ENCODE peak calls at places on chromosomes 6 and 20, in five cellular contexts. A is stomach, Z is SJSA1, S is colonic mucosa, R is ovary. I is an unnamed sample. For H3K4me1, the result is how much of the 10 kb centered on the place peaks cover.

GRCh38 chr20:9206486-9206885 is 137.6 kb downstream of the PLCB4 start:
- DNase-seq in S (no peak), R (no peak), A (no peak), Z (no peak), I (no peak)

GRCh38 chr6:168004945-168005344 is 7.5 kb downstream of the KIF25 start:
- DNase-seq in A (no peak), R (no peak), Z (no peak), S (no peak), I (no peak)

GRCh38 chr6:133040025-133040838 is 200.9 kb upstream of the EYA4 start:
- DNase-seq in Z (no peak), R (no peak), A (no peak), S (no peak), I (peak)

GRCh38 chr20:34301587-34302311 is 1.4 kb downstream of the AHCY start:
- DNase-seq in R (peak), A (no peak), S (no peak), Z (no peak), I (no peak)

GRCh38 chr20:51636123-51636522 is 93.6 kb upstream of the NFATC2 start:
- DNase-seq in A (no peak), S (no peak), Z (no peak), R (no peak), I (no peak)

GRCh38 chr6:34194770-34195169 is 41.9 kb upstream of the HMGA1 start:
- DNase-seq in R (no peak), S (no peak), A (no peak), Z (no peak), I (no peak)

GRCh38 chr6:141562801-141563763 is 569.6 kb upstream of the GJE1 start:
- DNase-seq in S (peak), A (peak), Z (peak), R (peak), I (peak)

GRCh38 chr6:3713266-3713665 is 38.2 kb downstream of the PXDC1 start:
- DNase-seq in S (no peak), R (no peak), Z (no peak), A (no peak), I (no peak)

GRCh38 chr20:45842169-45842812 is 8.7 kb downstream of the SNX21 start:
- DNase-seq in Z (no peak), A (no peak), R (no peak), S (no peak), I (no peak)

GRCh38 chr6:68038815-68039408 is 596.2 kb upstream of the ADGRB3 start:
- DNase-seq in S (no peak), Z (no peak), R (no peak), A (no peak), I (no peak)

GRCh38 chr20:8244637-8245036 is 112.6 kb downstream of the PLCB1 start:
- DNase-seq in S (peak), R (no peak), Z (no peak), A (no peak), I (no peak)

GRCh38 chr6:107557698-107558097 is 67.8 kb downstream of the SOBP start:
- DNase-seq in A (no peak), R (no peak), S (no peak), Z (no peak), I (no peak)

GRCh38 chr6:34248198-34248726 is 544 bp downstream of the SMIM29 start:
- DNase-seq in S (peak), R (peak), Z (peak), A (peak), I (no peak)

GRCh38 chr6:136405410-136406029 is 115.9 kb upstream of the BCLAF1 start:
- DNase-seq in R (no peak), S (peak), Z (no peak), A (no peak), I (peak)

GRCh38 chr6:52233975-52234823 is 10.1 kb downstream of the IL17F start:
- DNase-seq in S (peak), R (no peak), A (peak), Z (peak), I (peak)

GRCh38 chr6:110049696-110050465 is 71.8 kb downstream of the GPR6 start:
- DNase-seq in Z (no peak), A (no peak), S (no peak), R (no peak), I (no peak)

GRCh38 chr6:32947552-32948465 is 5.1 kb downstream of the HLA-DMA start:
- DNase-seq in A (no peak), S (peak), Z (no peak), R (no peak), I (peak)

DNA sequence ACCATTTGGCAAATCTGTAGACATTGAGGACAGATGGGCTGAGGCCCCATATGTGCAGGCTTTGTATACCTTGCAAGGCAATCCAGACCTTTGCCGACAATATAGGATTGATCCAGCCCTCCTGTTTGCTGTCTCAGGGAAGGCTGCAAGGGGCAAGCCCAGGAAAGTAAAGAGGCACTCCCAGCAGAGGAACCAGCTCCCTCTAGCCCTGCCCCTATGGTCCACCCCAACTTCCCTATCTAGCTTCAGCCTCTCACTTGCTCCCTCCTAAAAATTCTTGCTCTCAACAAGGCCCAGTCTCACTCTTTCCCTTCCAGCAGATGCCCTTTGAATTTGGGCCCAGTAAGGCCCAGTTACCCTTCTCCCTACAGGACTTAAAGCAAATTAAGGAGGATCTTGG is 92.6 kb downstream of the JARID2 start:
- DNase-seq in A (no peak), R (no peak), Z (no peak), S (no peak), I (no peak)
- H3K4me1 ChIP-seq in A (under half), R (under half), Z (under half), S (under half), I (under half)

DNA sequence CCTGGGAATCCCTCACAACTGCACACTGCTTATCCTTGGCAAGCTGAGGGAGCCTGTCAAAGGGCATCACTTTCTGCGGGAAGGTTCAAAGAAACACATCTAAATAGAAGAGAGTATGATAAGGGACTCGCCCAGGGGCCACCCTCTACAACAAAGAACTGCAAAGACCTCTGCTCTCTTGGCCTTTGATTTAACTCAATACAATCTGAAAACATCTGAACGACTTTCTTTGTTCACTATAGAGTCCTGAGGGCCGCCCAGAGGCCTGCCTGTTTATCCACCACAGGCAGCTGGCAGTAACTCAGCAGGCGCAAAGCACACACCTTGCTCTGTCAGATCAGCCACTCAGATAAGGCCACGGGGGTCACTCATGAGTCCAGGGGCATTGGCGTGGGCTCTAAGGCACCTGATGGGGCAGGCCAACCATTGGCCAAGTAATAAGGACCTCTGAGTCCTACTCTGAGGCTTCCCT is 139.3 kb downstream of the UNC5CL start:
- DNase-seq in A (peak), Z (no peak), R (no peak), S (peak), I (no peak)
- H3K4me1 ChIP-seq in A (under half), Z (under half), R (under half), S (under half), I (under half)

DNA sequence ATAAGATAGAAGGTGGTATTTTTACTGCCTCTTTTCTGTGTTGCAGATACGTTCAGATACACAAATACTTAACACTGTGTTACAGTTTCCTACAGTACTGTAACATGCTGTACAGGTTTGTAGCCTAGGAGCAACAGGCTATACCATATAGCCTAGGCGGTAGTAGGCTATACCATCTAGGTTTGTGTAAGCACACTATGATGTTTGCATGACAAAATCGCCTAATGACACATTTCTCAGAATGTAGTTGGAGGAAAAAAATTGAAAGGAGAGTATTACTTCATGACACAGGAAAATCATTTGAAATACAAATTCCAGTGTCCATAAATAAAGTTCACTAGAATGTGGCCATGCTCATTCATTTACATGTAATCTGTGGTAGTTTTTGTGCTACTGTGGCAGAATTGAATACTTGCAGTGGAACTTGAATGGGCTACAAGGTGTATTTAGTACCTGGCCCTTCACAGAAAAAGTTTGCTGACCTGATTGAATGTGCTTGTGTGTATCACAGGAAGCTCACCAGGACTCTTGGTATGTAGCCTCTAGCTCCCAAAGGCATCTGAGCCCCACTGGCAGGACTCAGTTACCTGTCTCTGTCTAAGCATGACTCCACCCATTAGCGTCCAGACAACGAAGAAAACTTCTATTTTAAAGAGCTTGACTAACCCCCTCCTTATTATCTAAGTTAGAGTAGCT is 18.8 kb downstream of the TOP1 start:
- DNase-seq in Z (no peak), A (no peak), S (no peak), R (no peak), I (no peak)
- H3K4me1 ChIP-seq in Z (under half), A (half or more), S (under half), R (under half), I (half or more)

GRCh38 chr6:128495536-128496333 is 24.7 kb downstream of the PTPRK start:
- DNase-seq in R (no peak), Z (no peak), S (no peak), A (no peak), I (no peak)

GRCh38 chr6:128494440-128494839 is 26.0 kb downstream of the PTPRK start:
- DNase-seq in R (no peak), Z (peak), S (peak), A (no peak), I (no peak)

GRCh38 chr6:128500017-128500416 is 20.4 kb downstream of the PTPRK start:
- DNase-seq in Z (no peak), A (no peak), R (no peak), S (no peak), I (no peak)

GRCh38 chr6:128498244-128498643 is 22.2 kb downstream of the PTPRK start:
- DNase-seq in S (no peak), A (no peak), R (no peak), Z (no peak), I (no peak)

DNA sequence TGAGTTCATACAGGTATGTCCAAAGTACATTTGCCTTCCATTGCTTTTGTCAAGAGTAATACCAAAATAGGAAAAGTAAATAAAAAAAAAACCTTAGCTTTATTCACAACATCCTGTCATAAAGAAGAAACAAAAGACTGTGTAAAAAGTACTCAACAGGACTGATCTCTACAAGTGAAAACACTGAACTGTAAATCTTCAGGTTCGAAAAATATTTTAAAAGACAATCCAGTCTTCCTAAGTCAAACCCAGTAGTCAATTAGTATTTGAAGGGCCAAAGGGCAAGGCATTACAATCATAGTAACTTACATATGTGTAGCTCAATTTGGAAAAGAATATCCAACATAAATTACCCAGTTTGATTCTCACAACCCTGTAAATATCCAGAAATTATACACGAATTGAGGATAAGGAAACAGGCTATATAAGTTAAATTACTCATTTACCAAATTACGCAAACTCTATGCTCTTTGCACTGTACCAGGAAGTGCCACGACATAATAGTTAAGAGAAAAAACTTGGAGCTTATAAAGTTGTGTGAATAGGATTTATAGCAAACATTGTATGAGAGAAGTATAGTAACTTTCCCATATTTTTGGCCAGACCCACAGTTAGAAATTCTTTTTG is 21.2 kb downstream of the PTPRK start:
- DNase-seq in R (no peak), A (no peak), S (no peak), Z (no peak), I (no peak)
- H3K4me1 ChIP-seq in R (under half), A (under half), S (under half), Z (under half), I (under half)

GRCh38 chr6:105898286-105898685 is 187.8 kb upstream of the PRDM1 start:
- DNase-seq in R (no peak), A (no peak), Z (peak), S (no peak), I (no peak)
- H3K4me1 ChIP-seq in R (under half), A (under half), Z (under half), S (under half), I (under half)

I was measured in cardiac muscle cell.